ENCODE peak calls at places on chromosomes 6 and 20, in nine cellular contexts. W is GM12864, B is A549, N is choroid plexus epithelial cell, Z is Calu3, C is endothelial cell, D is NB4, A is HFFc6, I is BE2C. X is an unnamed sample.

GRCh38 chr20:19975901-19976300 is 41.3 kb upstream of the NAA20 start:
- DNase-seq in W (no peak), B (peak), N (peak), Z (no peak), C (no peak), D (no peak), A (no peak), I (peak), X (no peak)

GRCh38 chr6:155706341-155706740 is 250.7 kb upstream of the NOX3 start:
- DNase-seq in W (no peak), B (no peak), N (no peak), Z (no peak), C (peak), D (no peak), A (no peak), I (no peak), X (no peak)

GRCh38 chr20:40688129-40689099 is 622 bp downstream of the MAFB start:
- DNase-seq in W (no peak), B (peak), N (peak), Z (peak), C (peak), D (no peak), A (no peak), I (no peak), X (no peak)

GRCh38 chr6:37665309-37665708 is 32.4 kb downstream of the MDGA1 start:
- DNase-seq in W (no peak), B (no peak), N (no peak), Z (no peak), C (no peak), D (no peak), A (no peak), I (peak), X (no peak)

GRCh38 chr20:40938020-40938419 is 90.6 kb upstream of the TOP1 start:
- DNase-seq in W (no peak), B (peak), N (no peak), Z (peak), C (no peak), D (no peak), A (no peak), I (no peak), X (no peak)

GRCh38 chr6:155327326-155328073 is 13.2 kb upstream of the TFB1M start:
- DNase-seq in W (no peak), B (peak), N (peak), Z (peak), C (peak), D (peak), A (peak), I (peak), X (no peak)

GRCh38 chr6:87183687-87184086 is 28.3 kb downstream of the ZNF292 start:
- DNase-seq in W (no peak), B (no peak), N (peak), Z (no peak), C (no peak), D (no peak), A (peak), I (no peak), X (no peak)

GRCh38 chr6:79946773-79947190 is 571 bp downstream of the ELOVL4 start:
- DNase-seq in W (no peak), B (peak), N (peak), Z (no peak), C (peak), D (peak), A (peak), I (peak), X (peak)

GRCh38 chr20:17138237-17138636 is 88.6 kb upstream of the PCSK2 start:
- DNase-seq in W (no peak), B (no peak), N (no peak), Z (no peak), C (no peak), D (no peak), A (no peak), I (no peak), X (no peak)

GRCh38 chr6:105045546-105045945 is 88.6 kb downstream of the LIN28B start:
- DNase-seq in W (no peak), B (peak), N (no peak), Z (no peak), C (no peak), D (no peak), A (peak), I (no peak), X (no peak)

GRCh38 chr6:22926613-22927348 is 357.4 kb downstream of the HDGFL1 start:
- DNase-seq in W (no peak), B (no peak), N (no peak), Z (no peak), C (peak), D (no peak), A (no peak), I (peak), X (no peak)

GRCh38 chr20:11261533-11262000 is 587.8 kb upstream of the JAG1 start:
- DNase-seq in W (no peak), B (peak), N (peak), Z (no peak), C (no peak), D (no peak), A (peak), I (no peak), X (no peak)

GRCh38 chr6:167045828-167046580 is 46.8 kb downstream of the CEP43 start:
- DNase-seq in W (no peak), B (peak), N (no peak), Z (peak), C (no peak), D (no peak), A (no peak), I (no peak), X (no peak)

GRCh38 chr20:25378884-25379733 is 11.5 kb downstream of the ABHD12 start:
- DNase-seq in W (no peak), B (no peak), N (no peak), Z (no peak), C (no peak), D (no peak), A (no peak), I (no peak), X (no peak)

GRCh38 chr6:100116409-100117194 is 122.6 kb upstream of the MCHR2 start:
- DNase-seq in W (no peak), B (peak), N (peak), Z (peak), C (peak), D (peak), A (peak), I (peak), X (no peak)

GRCh38 chr6:126628125-126628524 is 288.2 kb downstream of the CENPW start:
- DNase-seq in W (no peak), B (peak), N (no peak), Z (no peak), C (no peak), D (peak), A (no peak), I (peak), X (no peak)

GRCh38 chr20:12305555-12305954 is 387.9 kb downstream of the BTBD3 start:
- DNase-seq in W (no peak), B (no peak), N (no peak), Z (no peak), C (no peak), D (no peak), A (no peak), I (no peak), X (no peak)

GRCh38 chr6:144264270-144265060 is 20.7 kb upstream of the UTRN start:
- DNase-seq in W (no peak), B (peak), N (peak), Z (peak), C (no peak), D (no peak), A (peak), I (no peak), X (no peak)

GRCh38 chr6:358847-359246 is 32.7 kb upstream of the IRF4 start:
- DNase-seq in W (no peak), B (no peak), N (no peak), Z (no peak), C (no peak), D (no peak), A (no peak), I (no peak), X (no peak)

GRCh38 chr6:112983741-112984221 is 636.7 kb downstream of the RFPL4B start:
- DNase-seq in W (no peak), B (peak), N (peak), Z (no peak), C (no peak), D (no peak), A (peak), I (no peak), X (no peak)

GRCh38 chr20:38859070-38859690 is 53.7 kb downstream of the PPP1R16B start:
- DNase-seq in W (no peak), B (no peak), N (no peak), Z (no peak), C (no peak), D (peak), A (no peak), I (no peak), X (no peak)

GRCh38 chr20:32902456-32903420 is 44.0 kb downstream of the EFCAB8 start:
- DNase-seq in W (no peak), B (peak), N (peak), Z (peak), C (peak), D (peak), A (peak), I (peak), X (peak)

GRCh38 chr6:91135406-91135805 is 548.5 kb upstream of the MAP3K7 start:
- DNase-seq in W (no peak), B (no peak), N (no peak), Z (no peak), C (no peak), D (no peak), A (no peak), I (no peak), X (no peak)

GRCh38 chr6:17394192-17394611 is 807 bp downstream of the CAP2 start:
- DNase-seq in W (no peak), B (peak), N (peak), Z (peak), C (peak), D (peak), A (peak), I (no peak), X (no peak)

GRCh38 chr20:62606551-62607201 is 35.6 kb upstream of the SLCO4A1 start:
- DNase-seq in W (no peak), B (no peak), N (peak), Z (no peak), C (no peak), D (peak), A (no peak), I (peak), X (no peak)

GRCh38 chr20:46523696-46524328 is 10.5 kb upstream of the ZNF334 start:
- DNase-seq in W (no peak), B (no peak), N (peak), Z (peak), C (no peak), D (peak), A (no peak), I (no peak), X (no peak)

GRCh38 chr20:23043376-23043775 is 6.1 kb downstream of the THBD start:
- DNase-seq in W (no peak), B (no peak), N (no peak), Z (peak), C (no peak), D (no peak), A (no peak), I (no peak), X (no peak)

GRCh38 chr6:167567142-167568033 is 242.5 kb downstream of the TTLL2 start:
- DNase-seq in W (no peak), B (no peak), N (no peak), Z (peak), C (no peak), D (no peak), A (no peak), I (no peak), X (no peak)

DNA sequence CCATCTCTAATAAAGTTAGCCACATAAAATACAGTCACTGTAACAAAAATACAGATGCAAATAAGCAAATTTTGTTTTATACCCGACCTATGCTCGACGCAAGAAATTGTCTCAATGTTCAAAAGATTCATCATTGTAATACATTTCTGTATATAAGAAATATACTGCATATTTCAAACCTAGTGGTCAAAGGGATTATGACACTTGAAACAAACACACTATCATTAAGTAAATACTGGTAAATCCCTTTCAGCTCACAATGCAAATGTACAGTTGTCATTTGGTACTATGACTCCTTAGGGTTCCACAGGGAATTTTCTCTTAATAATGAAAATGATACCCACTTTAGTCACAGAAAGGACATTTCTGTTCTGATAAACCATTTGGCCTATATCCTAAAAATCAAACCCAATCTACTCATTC is 2.2 kb downstream of the HIVEP2 start:
- DNase-seq in W (peak), B (peak), N (peak), Z (no peak), C (no peak), D (peak), A (peak), I (no peak), X (no peak)
- TF ChIP-seq CTCF in W (peak), B (peak), N (peak), Z (no peak), C (peak), D (peak), A (peak), I (peak), X (no peak)

DNA sequence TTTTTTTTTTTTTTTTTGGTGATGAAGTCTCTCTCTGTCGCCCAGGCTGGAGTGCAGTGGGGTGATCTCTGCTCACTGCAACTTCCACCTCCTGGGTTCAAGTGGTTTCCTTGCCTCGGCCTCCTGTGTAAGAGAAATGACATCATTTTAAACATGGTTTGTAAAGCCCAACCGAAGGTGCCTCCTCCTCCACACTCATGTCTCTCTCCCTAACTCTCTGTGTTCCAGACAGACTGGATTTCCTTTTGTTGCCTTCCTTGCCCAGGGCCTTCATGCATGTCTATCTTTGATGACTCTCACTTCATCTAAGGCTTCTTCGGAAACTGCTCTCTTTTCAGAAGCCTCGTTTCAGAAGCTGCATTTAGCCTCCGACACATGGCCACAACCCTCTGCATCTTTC is 147.2 kb downstream of the CDH26 start:
- DNase-seq in W (no peak), B (no peak), N (no peak), Z (no peak), C (no peak), D (peak), A (no peak), I (no peak), X (no peak)
- TF ChIP-seq CTCF in W (no peak), B (no peak), N (no peak), Z (no peak), C (no peak), D (no peak), A (no peak), I (no peak), X (no peak)

GRCh38 chr6:130617658-130618057 is 209.5 kb upstream of the SMLR1 start:
- DNase-seq in W (no peak), B (no peak), N (no peak), Z (no peak), C (no peak), D (no peak), A (no peak), I (no peak), X (no peak)
- TF ChIP-seq CTCF in W (no peak), B (no peak), N (no peak), Z (no peak), C (no peak), D (no peak), A (no peak), I (no peak), X (no peak)

GRCh38 chr6:52160468-52161104 is 25.6 kb upstream of the IL17A start:
- DNase-seq in W (no peak), B (no peak), N (no peak), Z (no peak), C (no peak), D (no peak), A (no peak), I (no peak), X (no peak)

GRCh38 chr6:52167272-52167671 is 18.9 kb upstream of the IL17A start:
- DNase-seq in W (no peak), B (no peak), N (no peak), Z (no peak), C (no peak), D (no peak), A (no peak), I (no peak), X (no peak)

GRCh38 chr6:52164319-52165094 is 21.7 kb upstream of the IL17A start:
- DNase-seq in W (no peak), B (no peak), N (no peak), Z (no peak), C (no peak), D (no peak), A (no peak), I (no peak), X (no peak)

GRCh38 chr6:52161689-52162438 is 24.3 kb upstream of the IL17A start:
- DNase-seq in W (no peak), B (no peak), N (no peak), Z (no peak), C (no peak), D (no peak), A (no peak), I (no peak), X (no peak)

GRCh38 chr6:52162940-52163908 is 23.0 kb upstream of the IL17A start:
- DNase-seq in W (no peak), B (peak), N (peak), Z (no peak), C (no peak), D (peak), A (peak), I (no peak), X (no peak)
- TF ChIP-seq CTCF in W (peak), B (peak), N (peak), Z (peak), C (peak), D (peak), A (peak), I (peak), X (no peak)

GRCh38 chr20:4027590-4028265 is 12.4 kb upstream of the RNF24 start:
- DNase-seq in W (no peak), B (no peak), N (no peak), Z (no peak), C (no peak), D (no peak), A (no peak), I (no peak), X (no peak)

GRCh38 chr20:4022386-4023350 is 7.3 kb upstream of the RNF24 start:
- DNase-seq in W (no peak), B (no peak), N (no peak), Z (no peak), C (no peak), D (no peak), A (no peak), I (no peak), X (no peak)

GRCh38 chr20:4025125-4025524 is 9.8 kb upstream of the RNF24 start:
- DNase-seq in W (no peak), B (no peak), N (no peak), Z (no peak), C (no peak), D (no peak), A (no peak), I (no peak), X (no peak)

GRCh38 chr20:4025679-4026078 is 10.3 kb upstream of the RNF24 start:
- DNase-seq in W (no peak), B (no peak), N (no peak), Z (no peak), C (no peak), D (peak), A (no peak), I (no peak), X (no peak)

DNA sequence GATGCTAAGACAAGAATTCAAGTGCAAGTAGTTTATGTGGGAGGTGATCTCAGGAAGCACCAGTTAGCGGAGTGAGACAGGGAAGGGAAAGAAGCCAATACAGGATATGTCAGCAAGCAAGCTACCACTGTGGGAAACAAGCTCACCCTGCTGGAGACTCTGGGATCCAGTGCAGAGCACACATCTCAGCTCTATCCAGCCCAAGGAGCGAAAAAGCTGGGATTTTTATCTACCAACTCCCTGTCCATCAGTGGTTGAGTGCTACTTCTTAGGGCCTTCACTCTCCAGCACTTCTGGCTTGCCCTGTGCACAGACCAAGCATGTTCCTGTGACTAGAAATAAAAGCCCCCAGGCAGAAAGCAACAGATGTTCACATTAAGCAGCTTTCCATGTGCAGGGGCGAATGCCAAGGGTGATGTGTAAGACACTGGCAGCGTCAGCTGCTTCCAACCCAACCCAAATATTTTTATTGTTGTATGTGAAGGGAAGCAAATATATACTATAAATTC is 10.8 kb upstream of the RNF24 start:
- DNase-seq in W (no peak), B (no peak), N (peak), Z (no peak), C (peak), D (peak), A (peak), I (peak), X (no peak)
- TF ChIP-seq CTCF in W (peak), B (no peak), N (peak), Z (no peak), C (no peak), D (peak), A (peak), I (peak), X (no peak)

DNA sequence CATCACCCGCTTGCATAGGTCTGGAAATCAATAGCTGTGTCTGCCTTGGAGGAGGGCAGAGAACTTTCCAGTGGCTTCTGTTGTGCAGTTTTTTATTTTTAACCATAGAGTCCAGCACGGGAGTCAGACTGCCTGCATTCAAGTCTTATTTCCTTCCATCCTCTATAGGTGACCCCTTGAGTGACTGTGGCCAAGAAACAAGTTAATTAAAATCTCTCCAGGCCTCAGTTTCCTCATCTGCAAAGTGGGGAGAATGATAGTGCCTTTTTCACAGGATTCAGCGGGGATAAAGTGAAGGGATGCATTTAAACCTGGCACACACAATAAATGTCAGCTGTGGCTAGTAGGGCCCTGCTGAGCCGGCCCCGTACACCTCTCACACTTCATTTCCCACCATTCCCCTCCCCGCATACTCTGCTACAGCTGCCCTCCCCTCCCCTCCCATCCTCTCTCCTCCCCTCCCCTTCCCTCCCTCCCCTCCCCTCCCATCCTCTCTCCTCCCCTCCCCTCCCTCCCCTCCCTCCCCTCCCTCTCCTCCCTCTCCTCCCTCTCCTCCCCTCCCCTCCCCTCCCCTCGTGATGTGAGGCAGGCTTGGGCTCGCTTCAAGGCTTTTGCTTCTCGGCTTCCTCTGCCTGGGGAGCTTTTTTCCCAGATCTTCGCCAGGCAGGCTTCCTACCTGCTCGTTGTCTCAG is 150.5 kb downstream of the TFAP2C start:
- DNase-seq in W (no peak), B (no peak), N (no peak), Z (no peak), C (no peak), D (no peak), A (no peak), I (no peak), X (no peak)
- TF ChIP-seq CTCF in W (no peak), B (no peak), N (no peak), Z (no peak), C (no peak), D (no peak), A (no peak), I (no peak), X (no peak)